ENCODE peak calls at places on chromosome 13, in eight cellular contexts. One of them, this sample, is unnamed.

GRCh38 chr13:27967203-27967735 is 1.8 kb downstream of the CDX2 start:
- DNase-seq in stimulated activated CD4-positive, alpha-beta T cell treated with anti-CD3 and anti-CD28 coated beads, Interleukin-1b, Interleukin-23, amount 100 ng/mL, for 24 hours: no peak
- DNase-seq in right lobe of liver: no peak
- DNase-seq in mucosa of gallbladder: no peak
- DNase-seq in hypothalamus: no peak
- DNase-seq in ecto neural progenitor cell: no peak
- DNase-seq in Ammon's horn: no peak
- DNase-seq in naive B cell: peak
- DNase-seq in this sample: no peak

GRCh38 chr13:103351035-103351828 is 285.0 kb upstream of the SLC10A2 start:
- DNase-seq in mucosa of gallbladder: no peak
- DNase-seq in hypothalamus: no peak
- DNase-seq in right lobe of liver: no peak
- DNase-seq in naive B cell: no peak
- DNase-seq in stimulated activated CD4-positive, alpha-beta T cell treated with anti-CD3 and anti-CD28 coated beads, Interleukin-1b, Interleukin-23, amount 100 ng/mL, for 24 hours: no peak
- DNase-seq in ecto neural progenitor cell: no peak
- DNase-seq in Ammon's horn: no peak
- DNase-seq in this sample: no peak

GRCh38 chr13:22740264-22740663 is 440.5 kb upstream of the SGCG start:
- DNase-seq in mucosa of gallbladder: no peak
- DNase-seq in hypothalamus: no peak
- DNase-seq in stimulated activated CD4-positive, alpha-beta T cell treated with anti-CD3 and anti-CD28 coated beads, Interleukin-1b, Interleukin-23, amount 100 ng/mL, for 24 hours: no peak
- DNase-seq in right lobe of liver: no peak
- DNase-seq in ecto neural progenitor cell: no peak
- DNase-seq in naive B cell: no peak
- DNase-seq in Ammon's horn: no peak
- DNase-seq in this sample: peak

GRCh38 chr13:51587372-51587771 is 3.1 kb downstream of the WDFY2 start:
- DNase-seq in naive B cell: no peak
- DNase-seq in stimulated activated CD4-positive, alpha-beta T cell treated with anti-CD3 and anti-CD28 coated beads, Interleukin-1b, Interleukin-23, amount 100 ng/mL, for 24 hours: no peak
- DNase-seq in hypothalamus: no peak
- DNase-seq in right lobe of liver: no peak
- DNase-seq in ecto neural progenitor cell: no peak
- DNase-seq in Ammon's horn: no peak
- DNase-seq in mucosa of gallbladder: no peak
- DNase-seq in this sample: no peak

GRCh38 chr13:40445557-40445990 is 220.9 kb downstream of the FOXO1 start:
- DNase-seq in stimulated activated CD4-positive, alpha-beta T cell treated with anti-CD3 and anti-CD28 coated beads, Interleukin-1b, Interleukin-23, amount 100 ng/mL, for 24 hours: no peak
- DNase-seq in ecto neural progenitor cell: no peak
- DNase-seq in naive B cell: peak
- DNase-seq in mucosa of gallbladder: peak
- DNase-seq in right lobe of liver: peak
- DNase-seq in hypothalamus: no peak
- DNase-seq in Ammon's horn: peak
- DNase-seq in this sample: peak

GRCh38 chr13:31835932-31836331 is 96.6 kb downstream of the RXFP2 start:
- DNase-seq in ecto neural progenitor cell: no peak
- DNase-seq in right lobe of liver: no peak
- DNase-seq in Ammon's horn: peak
- DNase-seq in hypothalamus: no peak
- DNase-seq in mucosa of gallbladder: no peak
- DNase-seq in stimulated activated CD4-positive, alpha-beta T cell treated with anti-CD3 and anti-CD28 coated beads, Interleukin-1b, Interleukin-23, amount 100 ng/mL, for 24 hours: no peak
- DNase-seq in naive B cell: no peak
- DNase-seq in this sample: no peak

GRCh38 chr13:36815069-36815468 is 4.0 kb upstream of the RFXAP start:
- DNase-seq in hypothalamus: no peak
- DNase-seq in stimulated activated CD4-positive, alpha-beta T cell treated with anti-CD3 and anti-CD28 coated beads, Interleukin-1b, Interleukin-23, amount 100 ng/mL, for 24 hours: no peak
- DNase-seq in right lobe of liver: no peak
- DNase-seq in naive B cell: no peak
- DNase-seq in Ammon's horn: no peak
- DNase-seq in ecto neural progenitor cell: no peak
- DNase-seq in mucosa of gallbladder: no peak
- DNase-seq in this sample: peak

GRCh38 chr13:48731957-48732569 is 78.3 kb downstream of the CYSLTR2 start:
- DNase-seq in stimulated activated CD4-positive, alpha-beta T cell treated with anti-CD3 and anti-CD28 coated beads, Interleukin-1b, Interleukin-23, amount 100 ng/mL, for 24 hours: peak
- DNase-seq in naive B cell: peak
- DNase-seq in ecto neural progenitor cell: peak
- DNase-seq in Ammon's horn: peak
- DNase-seq in right lobe of liver: peak
- DNase-seq in mucosa of gallbladder: peak
- DNase-seq in hypothalamus: no peak
- DNase-seq in this sample: peak

GRCh38 chr13:43767351-43767901 is 19.3 kb downstream of the ENOX1 start:
- DNase-seq in Ammon's horn: peak
- DNase-seq in stimulated activated CD4-positive, alpha-beta T cell treated with anti-CD3 and anti-CD28 coated beads, Interleukin-1b, Interleukin-23, amount 100 ng/mL, for 24 hours: no peak
- DNase-seq in hypothalamus: no peak
- DNase-seq in naive B cell: no peak
- DNase-seq in right lobe of liver: no peak
- DNase-seq in ecto neural progenitor cell: no peak
- DNase-seq in mucosa of gallbladder: no peak
- DNase-seq in this sample: no peak

GRCh38 chr13:30026093-30026492 is 175.7 kb upstream of the UBL3 start:
- DNase-seq in mucosa of gallbladder: peak
- DNase-seq in right lobe of liver: no peak
- DNase-seq in naive B cell: no peak
- DNase-seq in hypothalamus: no peak
- DNase-seq in ecto neural progenitor cell: no peak
- DNase-seq in Ammon's horn: no peak
- DNase-seq in stimulated activated CD4-positive, alpha-beta T cell treated with anti-CD3 and anti-CD28 coated beads, Interleukin-1b, Interleukin-23, amount 100 ng/mL, for 24 hours: no peak
- DNase-seq in this sample: no peak

GRCh38 chr13:51524846-51525566 is 59.3 kb upstream of the WDFY2 start:
- DNase-seq in naive B cell: no peak
- DNase-seq in hypothalamus: no peak
- DNase-seq in right lobe of liver: no peak
- DNase-seq in stimulated activated CD4-positive, alpha-beta T cell treated with anti-CD3 and anti-CD28 coated beads, Interleukin-1b, Interleukin-23, amount 100 ng/mL, for 24 hours: no peak
- DNase-seq in ecto neural progenitor cell: no peak
- DNase-seq in Ammon's horn: no peak
- DNase-seq in mucosa of gallbladder: no peak
- DNase-seq in this sample: no peak

GRCh38 chr13:32722340-32722739 is 136.1 kb downstream of the PDS5B start:
- DNase-seq in mucosa of gallbladder: no peak
- DNase-seq in stimulated activated CD4-positive, alpha-beta T cell treated with anti-CD3 and anti-CD28 coated beads, Interleukin-1b, Interleukin-23, amount 100 ng/mL, for 24 hours: no peak
- DNase-seq in hypothalamus: no peak
- DNase-seq in Ammon's horn: no peak
- DNase-seq in naive B cell: no peak
- DNase-seq in right lobe of liver: no peak
- DNase-seq in ecto neural progenitor cell: no peak
- DNase-seq in this sample: no peak

GRCh38 chr13:75738841-75739240 is 102.7 kb downstream of the LMO7 start:
- DNase-seq in ecto neural progenitor cell: no peak
- DNase-seq in mucosa of gallbladder: no peak
- DNase-seq in right lobe of liver: no peak
- DNase-seq in hypothalamus: no peak
- DNase-seq in naive B cell: no peak
- DNase-seq in Ammon's horn: no peak
- DNase-seq in stimulated activated CD4-positive, alpha-beta T cell treated with anti-CD3 and anti-CD28 coated beads, Interleukin-1b, Interleukin-23, amount 100 ng/mL, for 24 hours: no peak
- DNase-seq in this sample: no peak

This sample was measured in activated CD8-positive, alpha-beta T cell treated with anti-CD3 and anti-CD28 coated beads for 36 hours.